ENCODE peak calls at places on chromosomes 13 and 19, in eight cellular contexts. One of them, this sample, is unnamed.

GRCh38 chr19:7099597-7099921 is 30.1 kb downstream of the ZNF557 start:
- DNase-seq in heart right ventricle: no peak
- DNase-seq in upper lobe of left lung: no peak
- DNase-seq in tibial artery: no peak
- DNase-seq in heart left ventricle: no peak
- DNase-seq in AG04450: no peak
- DNase-seq in keratinocyte: no peak
- DNase-seq in psoas muscle: no peak
- DNase-seq in this sample: no peak

GRCh38 chr19:29384676-29385075 is 141.1 kb upstream of the VSTM2B start:
- DNase-seq in heart right ventricle: no peak
- DNase-seq in upper lobe of left lung: no peak
- DNase-seq in tibial artery: no peak
- DNase-seq in heart left ventricle: no peak
- DNase-seq in AG04450: no peak
- DNase-seq in keratinocyte: no peak
- DNase-seq in psoas muscle: no peak
- DNase-seq in this sample: peak

GRCh38 chr19:35755550-35756371 is 1.1 kb downstream of the HSPB6 start:
- DNase-seq in heart right ventricle: peak
- DNase-seq in upper lobe of left lung: peak
- DNase-seq in tibial artery: peak
- DNase-seq in heart left ventricle: peak
- DNase-seq in AG04450: no peak
- DNase-seq in keratinocyte: no peak
- DNase-seq in psoas muscle: peak
- DNase-seq in this sample: peak

GRCh38 chr19:14395710-14396338 is 14.6 kb downstream of the ADGRE5 start:
- DNase-seq in heart right ventricle: no peak
- DNase-seq in upper lobe of left lung: no peak
- DNase-seq in tibial artery: no peak
- DNase-seq in heart left ventricle: no peak
- DNase-seq in AG04450: no peak
- DNase-seq in keratinocyte: no peak
- DNase-seq in psoas muscle: no peak
- DNase-seq in this sample: no peak

GRCh38 chr19:19537321-19538048 is 580 bp upstream of the CILP2 start:
- DNase-seq in heart right ventricle: no peak
- DNase-seq in upper lobe of left lung: peak
- DNase-seq in tibial artery: no peak
- DNase-seq in heart left ventricle: no peak
- DNase-seq in AG04450: no peak
- DNase-seq in keratinocyte: no peak
- DNase-seq in psoas muscle: no peak
- DNase-seq in this sample: peak

GRCh38 chr13:50228527-50228926 is 213.3 kb downstream of the KCNRG start:
- DNase-seq in heart right ventricle: no peak
- DNase-seq in upper lobe of left lung: peak
- DNase-seq in tibial artery: no peak
- DNase-seq in heart left ventricle: no peak
- DNase-seq in AG04450: no peak
- DNase-seq in keratinocyte: no peak
- DNase-seq in psoas muscle: no peak
- DNase-seq in this sample: no peak

GRCh38 chr19:2394669-2395292 is 32.6 kb downstream of the TIMM13 start:
- DNase-seq in heart right ventricle: no peak
- DNase-seq in upper lobe of left lung: no peak
- DNase-seq in tibial artery: no peak
- DNase-seq in heart left ventricle: no peak
- DNase-seq in AG04450: no peak
- DNase-seq in keratinocyte: no peak
- DNase-seq in psoas muscle: no peak
- DNase-seq in this sample: no peak

GRCh38 chr19:10544753-10545251 is 1.1 kb downstream of the ATG4D start:
- DNase-seq in heart right ventricle: no peak
- DNase-seq in upper lobe of left lung: peak
- DNase-seq in tibial artery: no peak
- DNase-seq in heart left ventricle: no peak
- DNase-seq in AG04450: no peak
- DNase-seq in keratinocyte: no peak
- DNase-seq in psoas muscle: no peak
- DNase-seq in this sample: no peak

GRCh38 chr13:71801781-71802180 is 65.2 kb downstream of the DACH1 start:
- DNase-seq in heart right ventricle: no peak
- DNase-seq in upper lobe of left lung: no peak
- DNase-seq in tibial artery: no peak
- DNase-seq in heart left ventricle: no peak
- DNase-seq in AG04450: no peak
- DNase-seq in keratinocyte: no peak
- DNase-seq in psoas muscle: no peak
- DNase-seq in this sample: no peak

GRCh38 chr19:34661357-34661756 is 15.6 kb downstream of the SCGB2B2 start:
- DNase-seq in heart right ventricle: no peak
- DNase-seq in upper lobe of left lung: no peak
- DNase-seq in tibial artery: no peak
- DNase-seq in heart left ventricle: no peak
- DNase-seq in AG04450: no peak
- DNase-seq in keratinocyte: no peak
- DNase-seq in psoas muscle: no peak
- DNase-seq in this sample: no peak

GRCh38 chr19:4064551-4065260 is 2.0 kb downstream of the ZBTB7A start:
- DNase-seq in heart right ventricle: peak
- DNase-seq in upper lobe of left lung: peak
- DNase-seq in tibial artery: peak
- DNase-seq in heart left ventricle: peak
- DNase-seq in AG04450: no peak
- DNase-seq in keratinocyte: no peak
- DNase-seq in psoas muscle: peak
- DNase-seq in this sample: peak

GRCh38 chr19:55325172-55325571 is at the start of gene TMEM150B:
- DNase-seq in heart right ventricle: no peak
- DNase-seq in upper lobe of left lung: no peak
- DNase-seq in tibial artery: no peak
- DNase-seq in heart left ventricle: no peak
- DNase-seq in AG04450: no peak
- DNase-seq in keratinocyte: no peak
- DNase-seq in psoas muscle: no peak
- DNase-seq in this sample: no peak

GRCh38 chr19:40578442-40578908 is 1.8 kb downstream of the SHKBP1 start:
- DNase-seq in heart right ventricle: peak
- DNase-seq in upper lobe of left lung: no peak
- DNase-seq in tibial artery: no peak
- DNase-seq in heart left ventricle: no peak
- DNase-seq in AG04450: no peak
- DNase-seq in keratinocyte: no peak
- DNase-seq in psoas muscle: no peak
- DNase-seq in this sample: no peak

DNA sequence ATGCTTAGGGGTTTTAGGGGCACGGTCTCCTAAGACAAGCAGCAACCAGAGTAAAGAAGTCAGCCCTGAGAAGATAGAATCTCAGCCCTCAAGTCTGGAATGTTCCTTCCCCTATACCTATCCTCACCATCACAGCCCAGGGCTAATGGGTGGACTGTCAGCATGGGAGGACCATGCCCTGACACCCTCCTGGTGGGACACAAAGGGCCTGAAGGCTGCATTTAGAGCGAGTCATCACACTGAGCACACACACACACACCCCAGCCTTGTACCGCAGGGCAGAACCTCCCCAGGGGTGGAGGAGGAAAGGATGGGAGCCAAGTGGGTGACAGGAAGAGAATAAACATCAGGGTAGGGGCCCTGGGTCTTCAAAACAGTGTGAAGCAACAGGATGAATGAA is 174.8 kb upstream of the SERP2 start:
- DNase-seq in heart right ventricle: no peak
- DNase-seq in upper lobe of left lung: no peak
- DNase-seq in tibial artery: no peak
- DNase-seq in heart left ventricle: no peak
- DNase-seq in AG04450: no peak
- DNase-seq in keratinocyte: no peak
- DNase-seq in psoas muscle: no peak
- DNase-seq in this sample: no peak
- H3K27ac ChIP-seq in heart right ventricle: no peak
- H3K27ac ChIP-seq in upper lobe of left lung: no peak
- H3K27ac ChIP-seq in tibial artery: no peak
- H3K27ac ChIP-seq in heart left ventricle: no peak
- H3K27ac ChIP-seq in AG04450: peak
- H3K27ac ChIP-seq in keratinocyte: no peak
- H3K27ac ChIP-seq in psoas muscle: peak
- H3K27ac ChIP-seq in this sample: no peak

GRCh38 chr19:53518716-53519115 is 19.2 kb upstream of the ZNF331 start:
- DNase-seq in heart right ventricle: no peak
- DNase-seq in upper lobe of left lung: no peak
- DNase-seq in tibial artery: no peak
- DNase-seq in heart left ventricle: no peak
- DNase-seq in AG04450: no peak
- DNase-seq in keratinocyte: no peak
- DNase-seq in psoas muscle: no peak
- DNase-seq in this sample: no peak

GRCh38 chr19:53520547-53521372 is 17.2 kb upstream of the ZNF331 start:
- DNase-seq in heart right ventricle: peak
- DNase-seq in upper lobe of left lung: peak
- DNase-seq in tibial artery: peak
- DNase-seq in heart left ventricle: peak
- DNase-seq in AG04450: peak
- DNase-seq in keratinocyte: peak
- DNase-seq in psoas muscle: peak
- DNase-seq in this sample: peak

GRCh38 chr19:53521373-53522202 is 16.4 kb upstream of the ZNF331 start:
- DNase-seq in heart right ventricle: no peak
- DNase-seq in upper lobe of left lung: peak
- DNase-seq in tibial artery: no peak
- DNase-seq in heart left ventricle: no peak
- DNase-seq in AG04450: no peak
- DNase-seq in keratinocyte: no peak
- DNase-seq in psoas muscle: peak
- DNase-seq in this sample: no peak

GRCh38 chr19:53519431-53519830 is 18.5 kb upstream of the ZNF331 start:
- DNase-seq in heart right ventricle: no peak
- DNase-seq in upper lobe of left lung: no peak
- DNase-seq in tibial artery: no peak
- DNase-seq in heart left ventricle: no peak
- DNase-seq in AG04450: no peak
- DNase-seq in keratinocyte: no peak
- DNase-seq in psoas muscle: no peak
- DNase-seq in this sample: no peak

GRCh38 chr19:53520163-53520546 is 17.8 kb upstream of the ZNF331 start:
- DNase-seq in heart right ventricle: no peak
- DNase-seq in upper lobe of left lung: no peak
- DNase-seq in tibial artery: no peak
- DNase-seq in heart left ventricle: no peak
- DNase-seq in AG04450: no peak
- DNase-seq in keratinocyte: no peak
- DNase-seq in psoas muscle: no peak
- DNase-seq in this sample: no peak
- H3K4me3 ChIP-seq in heart right ventricle: peak
- H3K4me3 ChIP-seq in upper lobe of left lung: peak
- H3K4me3 ChIP-seq in tibial artery: peak
- H3K4me3 ChIP-seq in heart left ventricle: peak
- H3K4me3 ChIP-seq in AG04450: peak
- H3K4me3 ChIP-seq in keratinocyte: peak
- H3K4me3 ChIP-seq in psoas muscle: peak
- H3K4me3 ChIP-seq in this sample: peak

GRCh38 chr13:20729633-20730585 is 26.4 kb downstream of the IL17D start:
- DNase-seq in heart right ventricle: no peak
- DNase-seq in upper lobe of left lung: peak
- DNase-seq in tibial artery: no peak
- DNase-seq in heart left ventricle: no peak
- DNase-seq in AG04450: no peak
- DNase-seq in keratinocyte: no peak
- DNase-seq in psoas muscle: no peak
- DNase-seq in this sample: no peak

DNA sequence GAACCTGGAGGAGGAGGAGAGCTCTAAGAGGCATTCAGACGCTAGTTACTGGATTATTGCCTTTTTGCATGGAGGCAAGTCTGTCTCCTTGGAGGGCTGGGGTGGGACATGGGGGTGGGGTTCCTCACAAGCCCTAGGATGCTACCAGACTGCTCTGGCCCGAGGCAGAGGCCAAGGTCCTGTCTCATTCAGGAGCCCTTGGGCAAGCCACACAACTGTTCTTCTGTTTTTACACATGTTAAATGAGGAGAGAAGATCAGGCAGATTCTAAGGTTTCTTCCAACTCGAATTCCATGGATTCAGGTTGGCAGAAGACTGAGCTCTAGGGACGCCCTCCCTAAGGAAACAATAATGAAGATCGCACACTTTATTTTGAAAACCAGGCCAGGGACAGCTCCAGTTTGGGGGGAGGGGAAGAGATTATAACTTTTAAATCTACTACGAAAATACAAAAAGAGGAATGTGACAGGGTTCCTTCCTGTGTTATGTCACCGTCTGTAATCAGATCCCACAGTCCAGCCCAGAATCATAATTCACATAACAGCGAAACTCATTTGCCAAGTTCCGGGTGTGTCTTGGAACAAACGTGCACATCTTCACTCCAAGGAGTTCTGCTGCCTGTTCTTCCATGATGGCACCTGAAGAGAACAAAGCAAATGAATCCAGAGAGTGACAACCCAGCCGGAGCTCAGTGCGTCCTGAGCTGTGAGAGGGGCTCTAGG is 25.2 kb downstream of the IL17D start:
- DNase-seq in heart right ventricle: no peak
- DNase-seq in upper lobe of left lung: no peak
- DNase-seq in tibial artery: no peak
- DNase-seq in heart left ventricle: no peak
- DNase-seq in AG04450: no peak
- DNase-seq in keratinocyte: no peak
- DNase-seq in psoas muscle: no peak
- DNase-seq in this sample: no peak
- TF ChIP-seq CTCF in heart right ventricle: no peak
- TF ChIP-seq CTCF in upper lobe of left lung: no peak
- TF ChIP-seq CTCF in tibial artery: no peak
- TF ChIP-seq CTCF in heart left ventricle: no peak
- TF ChIP-seq CTCF in AG04450: no peak
- TF ChIP-seq CTCF in keratinocyte: no peak
- TF ChIP-seq CTCF in psoas muscle: no peak
- TF ChIP-seq CTCF in this sample: no peak

DNA sequence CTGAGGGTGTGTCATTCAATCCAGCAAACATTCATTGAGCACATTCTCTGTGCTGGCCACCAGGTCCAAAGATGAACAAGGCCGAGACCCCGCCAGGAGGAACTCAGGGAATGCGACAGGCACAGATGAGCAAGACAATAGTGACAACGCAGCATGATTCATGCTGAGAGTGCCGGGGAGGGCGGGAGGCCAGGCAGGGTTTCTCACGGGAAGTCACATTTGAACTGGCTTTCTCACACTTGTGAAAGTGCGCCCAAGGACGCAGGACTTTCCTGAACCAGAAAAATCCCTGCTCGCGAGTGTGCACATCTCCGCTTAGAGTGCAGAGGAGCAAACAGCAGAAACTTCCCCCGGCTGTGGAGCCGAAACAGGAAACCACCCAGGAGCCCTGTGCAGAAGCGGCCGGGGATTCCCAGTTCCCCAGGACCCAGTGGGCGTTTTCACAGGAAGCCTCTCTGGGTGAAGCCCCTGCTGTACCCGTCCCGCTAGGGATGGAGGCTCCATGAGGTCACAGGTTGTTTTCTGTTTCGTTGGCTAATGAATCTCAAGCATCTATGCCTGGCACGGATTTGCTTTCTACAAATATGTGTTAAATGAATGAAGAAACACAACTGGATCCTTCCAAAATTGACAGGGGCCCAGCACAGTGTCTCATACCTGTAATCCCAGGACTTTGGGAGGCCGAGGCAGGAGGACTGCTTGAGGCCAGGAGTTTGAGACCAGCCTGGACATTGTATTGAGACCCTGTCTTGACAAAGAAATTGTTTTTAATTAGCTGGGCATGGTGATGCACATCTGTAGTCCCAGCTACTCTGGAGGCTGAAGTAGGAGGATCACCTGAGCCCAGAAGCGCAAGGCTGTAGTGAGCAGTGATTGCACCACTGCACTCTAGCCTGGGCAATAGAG is 68.4 kb upstream of the TM9SF2 start:
- DNase-seq in heart right ventricle: peak
- DNase-seq in upper lobe of left lung: no peak
- DNase-seq in tibial artery: peak
- DNase-seq in heart left ventricle: peak
- DNase-seq in AG04450: no peak
- DNase-seq in keratinocyte: no peak
- DNase-seq in psoas muscle: peak
- DNase-seq in this sample: no peak
- H3K27ac ChIP-seq in heart right ventricle: no peak
- H3K27ac ChIP-seq in upper lobe of left lung: peak
- H3K27ac ChIP-seq in tibial artery: no peak
- H3K27ac ChIP-seq in heart left ventricle: peak
- H3K27ac ChIP-seq in AG04450: no peak
- H3K27ac ChIP-seq in keratinocyte: no peak
- H3K27ac ChIP-seq in psoas muscle: no peak
- H3K27ac ChIP-seq in this sample: no peak